ENCODE peak calls at places on chromosomes 11 and 22, in eight cellular contexts. One of them, this sample, is unnamed.

GRCh38 chr22:29316429-29316828 is 932 bp upstream of the RASL10A start:
- DNase-seq in osteoblast: peak
- DNase-seq in ACHN: no peak
- DNase-seq in activated T-cell treated with anti-CD3 and anti-CD28 coated beads for 1 hour: no peak
- DNase-seq in activated CD8-positive, alpha-beta memory T cell treated with anti-CD3 and anti-CD28 coated beads, Interleukin-2, amount 10 ng/mL, durations not matched to agents 7 days and 5 days: no peak
- DNase-seq in H54: no peak
- DNase-seq in right lobe of liver: peak
- DNase-seq in erythroblast: no peak
- DNase-seq in this sample: no peak

GRCh38 chr22:18042685-18043084 is 18.3 kb upstream of the MICAL3 start:
- DNase-seq in activated T-cell treated with anti-CD3 and anti-CD28 coated beads for 1 hour: no peak
- DNase-seq in activated CD8-positive, alpha-beta memory T cell treated with anti-CD3 and anti-CD28 coated beads, Interleukin-2, amount 10 ng/mL, durations not matched to agents 7 days and 5 days: no peak
- DNase-seq in right lobe of liver: no peak
- DNase-seq in osteoblast: peak
- DNase-seq in erythroblast: no peak
- DNase-seq in ACHN: no peak
- DNase-seq in H54: no peak
- DNase-seq in this sample: no peak

GRCh38 chr11:130829801-130830562 is 86.3 kb downstream of the SNX19 start:
- DNase-seq in activated CD8-positive, alpha-beta memory T cell treated with anti-CD3 and anti-CD28 coated beads, Interleukin-2, amount 10 ng/mL, durations not matched to agents 7 days and 5 days: no peak
- DNase-seq in osteoblast: no peak
- DNase-seq in erythroblast: no peak
- DNase-seq in right lobe of liver: no peak
- DNase-seq in ACHN: no peak
- DNase-seq in activated T-cell treated with anti-CD3 and anti-CD28 coated beads for 1 hour: no peak
- DNase-seq in H54: no peak
- DNase-seq in this sample: no peak

GRCh38 chr11:57649826-57650738 is at the start of gene YPEL4:
- DNase-seq in H54: peak
- DNase-seq in ACHN: peak
- DNase-seq in activated T-cell treated with anti-CD3 and anti-CD28 coated beads for 1 hour: peak
- DNase-seq in right lobe of liver: no peak
- DNase-seq in erythroblast: peak
- DNase-seq in activated CD8-positive, alpha-beta memory T cell treated with anti-CD3 and anti-CD28 coated beads, Interleukin-2, amount 10 ng/mL, durations not matched to agents 7 days and 5 days: peak
- DNase-seq in osteoblast: peak
- DNase-seq in this sample: peak

GRCh38 chr11:35162795-35163194 is 23.8 kb downstream of the CD44 start:
- DNase-seq in H54: no peak
- DNase-seq in activated T-cell treated with anti-CD3 and anti-CD28 coated beads for 1 hour: no peak
- DNase-seq in erythroblast: peak
- DNase-seq in right lobe of liver: no peak
- DNase-seq in activated CD8-positive, alpha-beta memory T cell treated with anti-CD3 and anti-CD28 coated beads, Interleukin-2, amount 10 ng/mL, durations not matched to agents 7 days and 5 days: no peak
- DNase-seq in ACHN: peak
- DNase-seq in osteoblast: no peak
- DNase-seq in this sample: no peak

GRCh38 chr11:19934828-19935259 is 222.2 kb downstream of the NAV2 start:
- DNase-seq in activated T-cell treated with anti-CD3 and anti-CD28 coated beads for 1 hour: no peak
- DNase-seq in H54: peak
- DNase-seq in erythroblast: peak
- DNase-seq in osteoblast: peak
- DNase-seq in activated CD8-positive, alpha-beta memory T cell treated with anti-CD3 and anti-CD28 coated beads, Interleukin-2, amount 10 ng/mL, durations not matched to agents 7 days and 5 days: no peak
- DNase-seq in ACHN: no peak
- DNase-seq in right lobe of liver: no peak
- DNase-seq in this sample: no peak

GRCh38 chr22:29609139-29609538 is 5.7 kb downstream of the NF2 start:
- DNase-seq in erythroblast: no peak
- DNase-seq in osteoblast: no peak
- DNase-seq in activated T-cell treated with anti-CD3 and anti-CD28 coated beads for 1 hour: no peak
- DNase-seq in H54: no peak
- DNase-seq in right lobe of liver: no peak
- DNase-seq in activated CD8-positive, alpha-beta memory T cell treated with anti-CD3 and anti-CD28 coated beads, Interleukin-2, amount 10 ng/mL, durations not matched to agents 7 days and 5 days: no peak
- DNase-seq in ACHN: peak
- DNase-seq in this sample: no peak

GRCh38 chr11:46913484-46913883 is 4.9 kb downstream of the LRP4 start:
- DNase-seq in right lobe of liver: no peak
- DNase-seq in osteoblast: no peak
- DNase-seq in erythroblast: no peak
- DNase-seq in H54: no peak
- DNase-seq in activated CD8-positive, alpha-beta memory T cell treated with anti-CD3 and anti-CD28 coated beads, Interleukin-2, amount 10 ng/mL, durations not matched to agents 7 days and 5 days: no peak
- DNase-seq in ACHN: no peak
- DNase-seq in activated T-cell treated with anti-CD3 and anti-CD28 coated beads for 1 hour: no peak
- DNase-seq in this sample: no peak

GRCh38 chr22:36347094-36347493 is 40.7 kb downstream of the MYH9 start:
- DNase-seq in osteoblast: peak
- DNase-seq in erythroblast: no peak
- DNase-seq in right lobe of liver: no peak
- DNase-seq in activated CD8-positive, alpha-beta memory T cell treated with anti-CD3 and anti-CD28 coated beads, Interleukin-2, amount 10 ng/mL, durations not matched to agents 7 days and 5 days: no peak
- DNase-seq in H54: no peak
- DNase-seq in activated T-cell treated with anti-CD3 and anti-CD28 coated beads for 1 hour: no peak
- DNase-seq in ACHN: no peak
- DNase-seq in this sample: no peak